ENCODE peak calls at places on chromosomes 11 and 22, in seven cellular contexts. L is A549, B is cardiac muscle cell, P is endothelial cell of umbilical vein, G is tibial nerve, F is IMR-90, W is WERI-Rb-1. E is an unnamed sample.

GRCh38 chr11:11239959-11240358 is 113.1 kb downstream of the CSNK2A3 start:
- DNase-seq in W (no peak), L (no peak), P (no peak), G (no peak), F (no peak), B (no peak), E (no peak)

GRCh38 chr22:46069518-46070214 is 80.7 kb upstream of the PPARA start:
- DNase-seq in P (peak), B (peak), G (peak), W (no peak), F (peak), L (peak), E (peak)

GRCh38 chr11:130166457-130166784 is 6.8 kb downstream of the ST14 start:
- DNase-seq in W (peak), F (peak), G (no peak), P (peak), B (peak), L (peak), E (no peak)

GRCh38 chr11:117584056-117584830 is 212.8 kb downstream of the DSCAML1 start:
- DNase-seq in B (peak), F (peak), L (no peak), P (no peak), G (no peak), W (no peak), E (peak)

GRCh38 chr22:47322854-47323253 is 560.4 kb downstream of the TBC1D22A start:
- DNase-seq in G (no peak), W (no peak), B (no peak), L (no peak), F (no peak), P (no peak), E (no peak)

GRCh38 chr11:114774599-114775365 is 96.5 kb downstream of the NXPE2 start:
- DNase-seq in W (peak), B (peak), F (peak), G (no peak), P (peak), L (peak), E (peak)

GRCh38 chr11:2072551-2073261 is 66.5 kb downstream of the IGF2 start:
- DNase-seq in B (peak), F (peak), G (no peak), W (no peak), L (no peak), P (no peak), E (no peak)

GRCh38 chr11:2944953-2945756 is 15.9 kb upstream of the PHLDA2 start:
- DNase-seq in F (peak), L (no peak), P (peak), B (peak), W (peak), G (peak), E (peak)

GRCh38 chr11:88535916-88536547 is 198.5 kb upstream of the CTSC start:
- DNase-seq in W (no peak), B (peak), L (peak), P (peak), G (no peak), F (peak), E (peak)

GRCh38 chr11:3074912-3075589 is 17.8 kb upstream of the CARS1 start:
- DNase-seq in F (no peak), W (no peak), G (no peak), L (no peak), B (no peak), P (peak), E (no peak)

GRCh38 chr11:79414644-79415317 is 26.0 kb downstream of the TENM4 start:
- DNase-seq in F (peak), L (no peak), B (peak), P (no peak), G (no peak), W (no peak), E (no peak)

GRCh38 chr22:45538284-45538683 is 35.6 kb downstream of the FBLN1 start:
- DNase-seq in P (no peak), W (no peak), G (no peak), L (no peak), F (no peak), B (peak), E (peak)

GRCh38 chr11:2754008-2754407 is 54.2 kb upstream of the KCNQ1OT1 start:
- DNase-seq in B (no peak), L (no peak), G (no peak), F (no peak), W (peak), P (no peak), E (no peak)

GRCh38 chr11:128424271-128424709 is 163.1 kb downstream of the ETS1 start:
- DNase-seq in G (no peak), B (peak), P (no peak), L (no peak), W (no peak), F (no peak), E (no peak)

GRCh38 chr11:95055273-95055897 is 6.2 kb downstream of the KDM4F start:
- DNase-seq in G (no peak), P (no peak), F (no peak), B (no peak), L (no peak), W (no peak), E (no peak)

GRCh38 chr11:46188017-46188416 is 66.8 kb upstream of the PHF21A start:
- DNase-seq in F (no peak), G (no peak), B (no peak), W (no peak), L (no peak), P (no peak), E (no peak)

GRCh38 chr22:22667966-22668880 is 23.8 kb downstream of the GGTLC2 start:
- DNase-seq in G (no peak), B (no peak), F (no peak), P (no peak), L (no peak), W (no peak), E (no peak)

GRCh38 chr11:19918302-19919049 is 205.8 kb downstream of the NAV2 start:
- DNase-seq in W (no peak), L (no peak), B (peak), G (no peak), P (no peak), F (no peak), E (no peak)

GRCh38 chr22:47292546-47293320 is 530.3 kb downstream of the TBC1D22A start:
- DNase-seq in W (peak), F (no peak), B (peak), L (no peak), G (no peak), P (no peak), E (no peak)

GRCh38 chr11:111329306-111330204 is 31.2 kb downstream of the POU2AF3 start:
- DNase-seq in B (no peak), W (no peak), P (no peak), L (no peak), F (no peak), G (no peak), E (no peak)

GRCh38 chr22:24433868-24434471 is 6.6 kb downstream of the ADORA2A start:
- DNase-seq in L (no peak), F (peak), P (peak), W (no peak), G (no peak), B (no peak), E (peak)

GRCh38 chr11:116928102-116928777 is 90.8 kb upstream of the APOA1 start:
- DNase-seq in F (no peak), W (no peak), L (no peak), B (peak), P (no peak), G (no peak), E (no peak)

GRCh38 chr11:29190313-29190712 is 826.5 kb downstream of the KCNA4 start:
- DNase-seq in F (no peak), P (no peak), W (no peak), B (no peak), L (no peak), G (no peak), E (no peak)

GRCh38 chr22:37162221-37163095 is 12.7 kb upstream of the IL2RB start:
- DNase-seq in B (no peak), P (no peak), W (no peak), G (no peak), F (no peak), L (no peak), E (no peak)

GRCh38 chr11:96185220-96185768 is 157.7 kb downstream of the MAML2 start:
- DNase-seq in B (no peak), W (no peak), L (no peak), F (no peak), P (peak), G (no peak), E (no peak)

GRCh38 chr11:75576445-75577049 is 14.5 kb downstream of the SERPINH1 start:
- DNase-seq in F (peak), P (peak), G (peak), W (no peak), L (peak), B (peak), E (no peak)

GRCh38 chr11:35786918-35787557 is 124.5 kb downstream of the TRIM44 start:
- DNase-seq in P (no peak), B (no peak), W (peak), G (no peak), L (no peak), F (peak), E (no peak)

GRCh38 chr11:32888805-32889204 is 3.8 kb upstream of the QSER1 start:
- DNase-seq in B (peak), W (no peak), P (no peak), G (no peak), F (peak), L (no peak), E (no peak)

GRCh38 chr22:33563568-33563967 is 356.7 kb downstream of the LARGE1 start:
- DNase-seq in F (no peak), B (no peak), G (no peak), W (no peak), P (no peak), L (no peak), E (no peak)

GRCh38 chr11:102703826-102704493 is 1.6 kb downstream of the MMP27 start:
- DNase-seq in W (no peak), P (no peak), G (no peak), L (no peak), B (no peak), F (no peak), E (no peak)

GRCh38 chr11:102705626-102706025 is at the start of gene MMP27:
- DNase-seq in L (no peak), G (no peak), F (no peak), B (no peak), P (no peak), W (no peak), E (no peak)

GRCh38 chr11:102708654-102709053 is 3.1 kb upstream of the MMP27 start:
- DNase-seq in L (no peak), F (no peak), G (no peak), W (no peak), P (no peak), B (no peak), E (no peak)

GRCh38 chr11:102709211-102709980 is 3.8 kb upstream of the MMP27 start:
- DNase-seq in F (no peak), L (no peak), G (no peak), W (no peak), B (no peak), P (no peak), E (no peak)

GRCh38 chr11:102704841-102705240 is 728 bp downstream of the MMP27 start:
- DNase-seq in L (no peak), G (no peak), W (no peak), F (no peak), B (no peak), P (no peak), E (no peak)
- H3K4me3 ChIP-seq in L (no peak), G (no peak), W (no peak), F (no peak), B (no peak), P (no peak), E (no peak)

GRCh38 chr22:42615092-42615859 is 593 bp upstream of the POLDIP3 start:
- DNase-seq in F (peak), L (peak), P (peak), G (peak), B (peak), W (peak), E (peak)
- H3K4me3 ChIP-seq in F (peak), L (peak), P (no peak), G (peak), B (peak), W (peak), E (peak)

GRCh38 chr11:57770793-57771192 is 9.2 kb downstream of the CTNND1 start:
- DNase-seq in G (no peak), W (no peak), L (no peak), B (no peak), P (no peak), F (no peak), E (no peak)

GRCh38 chr11:57772562-57772961 is 11.0 kb downstream of the CTNND1 start:
- DNase-seq in L (no peak), P (no peak), F (peak), B (no peak), W (no peak), G (no peak), E (no peak)

GRCh38 chr11:57775474-57775873 is 13.9 kb downstream of the CTNND1 start:
- DNase-seq in L (no peak), F (no peak), G (no peak), P (peak), W (no peak), B (peak), E (no peak)

GRCh38 chr11:57771365-57771764 is 9.8 kb downstream of the CTNND1 start:
- DNase-seq in P (no peak), G (no peak), B (no peak), W (no peak), L (no peak), F (no peak), E (no peak)

DNA sequence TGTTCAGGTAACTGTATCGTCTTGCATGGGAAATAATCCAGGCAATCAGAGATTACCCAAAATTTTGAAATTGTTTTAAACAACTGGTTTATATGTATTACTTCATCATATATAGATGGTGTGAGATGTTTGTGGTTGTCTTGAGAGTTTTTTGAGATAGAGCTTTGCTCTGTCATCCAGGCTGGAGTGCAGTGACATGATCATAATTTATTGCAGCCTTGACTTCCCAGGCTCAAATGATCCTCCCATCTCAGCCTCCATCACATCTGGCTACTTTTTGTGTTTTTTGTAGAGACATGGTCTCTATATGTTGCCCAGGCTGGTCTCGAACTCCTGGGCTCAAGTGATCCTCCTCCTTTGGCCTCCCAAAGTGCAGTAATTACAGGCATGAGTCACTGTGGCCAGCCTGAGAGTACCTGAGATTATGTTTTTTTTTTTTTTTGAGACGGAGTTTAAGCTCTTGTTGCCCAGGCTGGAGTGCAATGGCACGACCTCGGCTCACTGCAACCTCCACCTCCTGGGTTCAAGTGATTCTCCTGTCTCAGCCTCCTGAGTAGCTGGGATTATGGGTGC is 11.5 kb downstream of the CTNND1 start:
- DNase-seq in P (no peak), G (no peak), B (no peak), L (no peak), W (no peak), F (no peak), E (no peak)
- H3K4me3 ChIP-seq in P (no peak), G (no peak), B (no peak), L (no peak), W (no peak), F (no peak), E (no peak)

DNA sequence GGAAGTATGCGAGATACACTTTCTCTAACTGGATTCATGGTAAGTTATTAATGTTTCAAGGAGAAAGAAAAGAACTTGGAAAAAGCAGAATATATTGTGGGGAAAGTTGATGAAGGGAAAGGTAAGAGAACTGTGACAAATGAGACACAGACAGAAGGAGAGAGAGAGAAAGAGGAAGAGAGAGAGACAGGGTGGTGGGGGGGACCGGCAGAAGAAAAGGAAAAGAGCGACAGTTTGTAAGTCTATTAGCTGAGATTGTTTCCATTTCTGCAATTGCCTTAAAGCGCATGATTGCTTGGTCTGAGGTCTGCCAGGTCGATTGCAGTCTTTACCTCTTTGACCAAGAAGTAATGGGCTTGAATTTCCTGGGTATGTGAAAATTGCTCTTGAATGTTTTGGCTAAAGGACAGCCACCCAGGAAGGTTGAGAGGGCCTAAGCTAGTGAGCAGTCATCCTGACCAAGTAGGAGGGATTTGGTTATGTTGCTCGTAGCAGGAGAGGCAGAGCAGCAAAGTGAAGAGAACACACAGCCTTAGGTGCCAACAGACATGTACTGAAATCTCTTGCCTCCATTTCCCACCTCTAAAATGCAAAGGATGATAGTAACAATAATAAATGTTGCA is 23.6 kb upstream of the TMA7B start:
- DNase-seq in B (no peak), L (no peak), F (no peak), G (no peak), P (no peak), W (no peak), E (no peak)
- H3K4me3 ChIP-seq in B (no peak), L (no peak), F (no peak), G (no peak), P (no peak), W (no peak), E (no peak)

GRCh38 chr11:67032830-67033555 is 10.1 kb downstream of the SYT12 start:
- DNase-seq in F (peak), L (peak), B (peak), W (no peak), P (peak), G (no peak), E (no peak)
- H3K4me3 ChIP-seq in F (no peak), L (no peak), B (no peak), W (no peak), P (no peak), G (no peak), E (no peak)

GRCh38 chr11:119049081-119049480 is 7.9 kb downstream of the HYOU1 start:
- DNase-seq in G (no peak), F (no peak), L (no peak), B (no peak), P (no peak), W (no peak), E (no peak)

GRCh38 chr11:119054418-119054817 is 2.6 kb downstream of the HYOU1 start:
- DNase-seq in L (no peak), G (no peak), W (no peak), P (no peak), F (no peak), B (no peak), E (no peak)

GRCh38 chr11:119051440-119052162 is 5.4 kb downstream of the HYOU1 start:
- DNase-seq in F (no peak), G (no peak), L (no peak), W (no peak), P (no peak), B (no peak), E (no peak)

GRCh38 chr11:119055901-119056300 is 1.1 kb downstream of the HYOU1 start:
- DNase-seq in B (peak), W (no peak), G (no peak), P (peak), F (peak), L (peak), E (peak)

GRCh38 chr11:119052163-119052814 is 4.7 kb downstream of the HYOU1 start:
- DNase-seq in W (no peak), G (no peak), F (no peak), P (no peak), L (no peak), B (no peak), E (no peak)
- H3K4me3 ChIP-seq in W (no peak), G (no peak), F (no peak), P (no peak), L (no peak), B (no peak), E (no peak)

DNA sequence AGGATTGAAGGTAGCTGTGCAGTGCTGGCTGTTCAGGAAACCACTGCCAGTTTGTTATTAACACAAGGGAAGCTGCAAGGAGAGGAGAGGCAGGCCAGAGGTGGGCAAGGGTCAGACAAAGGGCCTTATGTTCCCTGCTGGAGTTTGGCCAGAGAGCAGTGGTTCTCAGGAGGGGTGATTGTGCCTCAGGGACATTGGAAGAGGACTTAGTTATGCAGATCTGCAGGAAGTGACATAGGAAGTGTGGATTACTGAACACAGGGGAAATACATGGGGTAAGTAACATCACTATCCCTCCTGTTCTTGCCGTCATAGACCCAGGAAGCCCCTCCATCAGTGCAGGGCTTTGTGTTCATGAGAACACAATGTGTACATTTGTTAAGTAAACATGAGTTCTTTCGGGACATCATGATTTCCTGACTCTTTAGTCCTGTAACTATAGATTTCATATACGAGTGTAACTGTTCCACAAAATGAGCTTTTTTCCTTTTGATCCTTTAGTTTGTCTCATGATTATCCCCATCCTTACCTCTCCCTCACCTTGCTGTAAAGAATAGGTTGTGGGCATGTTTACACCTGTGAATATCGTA is 5.9 kb downstream of the SRRD start:
- DNase-seq in P (no peak), W (no peak), B (no peak), F (no peak), G (no peak), L (no peak), E (no peak)
- H3K4me3 ChIP-seq in P (no peak), W (no peak), B (no peak), F (no peak), G (no peak), L (no peak), E (no peak)

GRCh38 chr11:68396526-68396925 is 64.0 kb upstream of the PPP6R3 start:
- DNase-seq in P (no peak), W (peak), L (no peak), B (no peak), G (no peak), F (no peak), E (no peak)
- H3K4me3 ChIP-seq in P (no peak), W (no peak), L (no peak), B (no peak), G (no peak), F (no peak), E (no peak)

DNA sequence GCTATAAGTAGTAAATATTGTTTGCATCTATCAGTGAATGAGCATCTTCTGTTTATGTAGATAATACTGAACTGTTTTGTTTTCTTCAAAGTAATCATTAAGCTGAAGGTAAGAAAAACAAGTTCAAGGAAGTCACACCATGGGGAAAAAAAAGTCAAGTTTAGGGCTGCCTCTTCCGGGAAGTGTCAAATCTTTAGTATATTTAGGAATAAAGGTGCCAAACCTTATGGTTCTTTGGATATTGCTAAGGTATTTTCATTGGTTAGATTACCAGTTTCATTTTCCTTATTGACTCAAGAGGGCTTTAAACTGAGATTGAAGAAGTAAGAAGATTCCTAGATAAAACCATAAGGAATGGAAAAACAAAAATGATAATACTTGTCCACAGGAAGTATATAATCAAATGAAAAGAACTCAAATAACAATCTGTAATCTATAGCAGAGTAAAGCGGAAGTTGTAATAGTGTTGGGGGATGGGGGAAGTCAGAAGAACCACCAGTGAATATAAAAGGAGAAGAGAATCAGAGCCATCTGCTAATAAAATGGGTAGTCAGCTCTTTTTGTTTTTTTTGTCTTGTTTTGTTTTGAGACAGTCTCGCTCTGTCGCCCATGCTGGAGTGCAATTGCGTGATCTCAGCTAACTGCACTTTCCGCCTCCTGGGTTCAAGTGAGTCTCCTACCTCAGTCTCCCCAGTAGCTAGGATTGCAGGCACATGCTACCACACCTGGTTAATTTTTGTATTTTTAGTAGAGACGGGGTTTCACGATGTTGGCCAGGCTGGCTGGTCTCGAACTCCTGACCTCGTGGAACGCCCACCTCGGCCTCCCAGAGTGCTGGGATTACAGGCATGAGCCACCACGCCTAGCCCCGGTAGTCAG is 2.3 kb downstream of the ATM start:
- DNase-seq in L (no peak), B (no peak), F (no peak), W (no peak), G (no peak), P (no peak), E (no peak)
- H3K4me3 ChIP-seq in L (no peak), B (no peak), F (no peak), W (no peak), G (no peak), P (no peak), E (peak)

E was measured in A673.